ENCODE peak calls at places on chromosomes 1 and 21, in eight cellular contexts. X is HFFc6, F is AG09309, S is A172, V is SW 1271, E is SK-N-DZ, P is NCI-H2029, U is GM13977. T is an unnamed sample.

GRCh38 chr1:13697738-13698137 is 2.2 kb upstream of the PRDM2 start:
- DNase-seq in X (no peak), F (no peak), V (no peak), S (no peak), E (no peak), U (no peak), P (no peak), T (no peak)

GRCh38 chr1:62687903-62688686 is at the start of gene DOCK7:
- DNase-seq in P (peak), S (peak), X (peak), F (no peak), V (peak), U (peak), E (peak), T (peak)

GRCh38 chr1:234310460-234310817 is 62.8 kb upstream of the COA6 start:
- DNase-seq in E (no peak), S (no peak), P (no peak), F (no peak), V (no peak), X (no peak), U (no peak), T (no peak)

GRCh38 chr1:159084867-159085266 is 8.3 kb upstream of the AIM2 start:
- DNase-seq in E (no peak), F (no peak), U (no peak), X (no peak), V (no peak), P (no peak), S (no peak), T (no peak)

GRCh38 chr21:46194374-46195334 is 10.4 kb upstream of the SPATC1L start:
- DNase-seq in S (no peak), V (no peak), F (no peak), X (no peak), E (no peak), U (no peak), P (no peak), T (no peak)

GRCh38 chr1:187051618-187052232 is 223.0 kb downstream of the PLA2G4A start:
- DNase-seq in U (peak), S (peak), P (peak), X (peak), E (peak), V (peak), F (peak), T (no peak)

GRCh38 chr1:92953491-92953890 is 7.8 kb downstream of the DIPK1A start:
- DNase-seq in P (no peak), S (no peak), V (no peak), X (no peak), U (peak), E (no peak), F (no peak), T (no peak)

GRCh38 chr1:152143147-152143845 is 15.7 kb downstream of the RPTN start:
- DNase-seq in E (no peak), S (no peak), V (no peak), P (no peak), U (peak), F (no peak), X (no peak), T (no peak)

GRCh38 chr1:85656256-85656655 is 52.0 kb downstream of the ZNHIT6 start:
- DNase-seq in X (no peak), F (no peak), V (no peak), U (no peak), P (no peak), E (no peak), S (no peak), T (no peak)

T was measured in brain microvascular endothelial cell.